ENCODE peak calls at places on chromosomes 3 and 15, in nine cellular contexts. O, M, Y, E, P, D, H, W and U are unnamed samples.

GRCh38 chr15:74798388-74799254 is 14.0 kb upstream of the LMAN1L start:
- DNase-seq in O (no peak), M (no peak), Y (no peak), E (no peak), P (no peak), D (no peak), H (no peak), W (peak), U (no peak)

GRCh38 chr15:32919749-32920414 is 202.1 kb downstream of the GREM1 start:
- DNase-seq in O (peak), M (no peak), Y (peak), E (no peak), P (no peak), D (peak), H (peak), W (no peak), U (peak)

GRCh38 chr3:82494977-82495489 is 733.6 kb upstream of the GBE1 start:
- DNase-seq in O (no peak), M (no peak), Y (no peak), E (no peak), P (no peak), D (no peak), H (no peak), W (no peak), U (no peak)

GRCh38 chr15:96342611-96343528 is 12.4 kb downstream of the NR2F2 start:
- DNase-seq in O (no peak), M (no peak), Y (peak), E (no peak), P (no peak), D (peak), H (peak), W (no peak), U (no peak)

GRCh38 chr3:37691213-37691830 is 170.4 kb upstream of the CTDSPL start:
- DNase-seq in O (no peak), M (no peak), Y (no peak), E (no peak), P (no peak), D (no peak), H (no peak), W (no peak), U (no peak)

GRCh38 chr3:102356506-102356905 is 78.3 kb upstream of the ZPLD1 start:
- DNase-seq in O (no peak), M (no peak), Y (no peak), E (no peak), P (no peak), D (no peak), H (no peak), W (no peak), U (no peak)

GRCh38 chr3:113166719-113167492 is 44.5 kb upstream of the BOC start:
- DNase-seq in O (peak), M (no peak), Y (peak), E (no peak), P (no peak), D (peak), H (peak), W (no peak), U (peak)

GRCh38 chr3:79651536-79652065 is 116.2 kb downstream of the ROBO1 start:
- DNase-seq in O (no peak), M (no peak), Y (peak), E (no peak), P (no peak), D (no peak), H (no peak), W (no peak), U (no peak)

GRCh38 chr15:64597469-64597806 is 137.1 kb downstream of the ZNF609 start:
- DNase-seq in O (no peak), M (no peak), Y (no peak), E (no peak), P (no peak), D (no peak), H (no peak), W (no peak), U (peak)

DNA sequence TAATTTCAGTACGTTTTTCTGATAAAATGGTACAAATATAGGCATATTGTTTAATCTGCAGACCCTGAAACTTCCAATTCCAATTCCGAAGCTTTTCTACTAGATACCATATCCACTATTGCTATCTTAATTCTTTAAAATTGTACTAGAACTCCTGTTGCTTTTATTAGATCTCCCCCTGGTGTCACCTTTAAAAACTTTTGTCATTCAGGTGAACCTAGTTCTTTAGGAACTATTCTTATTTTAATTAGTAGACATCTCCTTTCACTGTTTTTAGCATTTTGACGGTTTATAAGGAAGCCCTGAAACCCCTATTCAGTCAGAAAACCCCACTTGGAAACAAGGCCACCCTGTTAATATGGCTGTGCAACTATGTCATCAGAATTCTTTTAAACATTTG is 22.3 kb downstream of the C2CD4B start:
- DNase-seq in O (no peak), M (no peak), Y (no peak), E (no peak), P (no peak), D (no peak), H (no peak), W (no peak), U (no peak)
- TF ChIP-seq CTCF in O (no peak), M (peak), Y (peak), E (no peak), P (peak), D (no peak), H (peak), W (no peak), U (peak)

DNA sequence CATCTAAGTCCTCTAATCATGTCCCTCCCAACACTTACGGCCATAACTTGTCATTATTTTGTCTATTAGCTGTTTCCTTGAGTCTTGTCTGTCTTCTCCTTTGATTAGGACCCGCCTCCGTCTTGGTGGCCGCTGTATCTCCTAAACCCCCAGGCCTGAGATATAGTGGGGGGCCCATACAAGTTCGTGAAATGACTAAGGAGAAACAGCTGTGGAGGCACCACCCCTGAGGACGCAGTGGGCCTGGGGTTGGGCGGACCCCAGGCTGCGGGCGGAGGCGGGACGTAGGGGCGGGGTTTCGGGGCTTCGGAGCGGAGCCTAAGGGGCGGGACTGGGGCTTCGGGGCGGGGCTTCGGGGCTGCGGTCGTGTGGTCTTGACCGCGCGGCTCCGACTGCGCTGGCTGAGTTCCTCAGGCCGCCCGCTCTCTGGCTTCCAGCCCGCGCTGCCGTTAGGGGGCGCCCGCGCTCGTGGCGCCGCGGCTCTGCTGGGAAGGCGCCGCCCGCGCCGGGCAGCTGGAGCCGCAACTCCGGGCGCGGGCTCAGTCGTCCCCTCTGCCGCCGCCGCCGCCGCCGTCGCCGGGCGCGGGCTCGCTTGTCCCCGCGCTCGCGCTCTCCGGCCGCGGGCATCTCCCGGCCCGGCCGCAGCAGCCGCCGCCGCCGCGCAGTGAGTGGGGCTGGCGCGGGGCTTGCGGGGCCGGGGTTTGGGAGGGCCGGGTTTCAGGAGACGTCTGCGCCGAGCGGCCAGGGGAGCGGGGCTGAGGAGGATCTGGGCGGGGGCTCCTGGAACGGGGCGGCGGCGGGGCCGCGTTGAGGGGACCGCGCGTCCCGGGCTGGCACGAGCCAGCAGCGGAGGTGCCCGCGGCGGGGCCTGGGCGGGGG is at the start of gene KCTD6:
- DNase-seq in O (peak), M (peak), Y (peak), E (peak), P (peak), D (peak), H (peak), W (peak), U (peak)
- TF ChIP-seq CTCF in O (peak), M (peak), Y (peak), E (peak), P (peak), D (peak), H (no peak), W (peak), U (peak)

GRCh38 chr3:31157028-31157694 is 262.7 kb upstream of the GADL1 start:
- DNase-seq in O (no peak), M (no peak), Y (no peak), E (no peak), P (no peak), D (no peak), H (no peak), W (no peak), U (no peak)
- TF ChIP-seq CTCF in O (no peak), M (no peak), Y (no peak), E (no peak), P (peak), D (no peak), H (no peak), W (no peak), U (no peak)

DNA sequence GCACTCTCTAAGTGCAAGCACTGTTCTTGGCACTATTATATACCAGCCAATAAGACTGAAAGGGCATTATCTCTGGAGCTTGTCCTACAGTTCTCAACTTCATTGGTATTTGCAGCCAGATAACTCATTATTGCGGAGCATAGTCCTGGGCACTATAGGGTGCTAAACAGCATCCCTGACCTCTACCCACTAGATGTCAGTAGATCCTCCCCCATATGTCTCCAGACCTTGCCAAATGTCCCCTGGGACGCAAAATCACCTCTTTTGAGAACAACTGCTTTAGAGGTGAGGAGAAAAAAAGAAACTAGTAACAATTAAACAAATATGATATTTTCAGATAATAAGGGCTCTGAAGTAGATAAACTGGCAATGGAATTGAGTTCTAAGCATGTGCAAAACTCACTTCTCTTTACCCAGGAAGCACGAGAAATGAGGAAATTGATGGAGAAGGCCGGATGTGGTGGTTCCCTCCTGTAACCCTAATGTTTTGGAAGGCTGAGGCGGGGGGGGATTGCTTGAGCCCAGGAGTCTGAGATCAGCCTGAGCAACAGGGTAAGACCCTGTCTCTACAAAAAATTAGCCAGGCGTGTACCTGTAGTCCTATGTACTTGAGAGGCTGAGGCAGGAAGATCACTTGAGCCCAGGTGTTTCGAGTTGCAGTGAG is 61.4 kb downstream of the FRMD4B start:
- DNase-seq in O (no peak), M (no peak), Y (no peak), E (peak), P (no peak), D (no peak), H (no peak), W (no peak), U (no peak)
- TF ChIP-seq CTCF in O (peak), M (peak), Y (peak), E (peak), P (peak), D (no peak), H (peak), W (peak), U (peak)

DNA sequence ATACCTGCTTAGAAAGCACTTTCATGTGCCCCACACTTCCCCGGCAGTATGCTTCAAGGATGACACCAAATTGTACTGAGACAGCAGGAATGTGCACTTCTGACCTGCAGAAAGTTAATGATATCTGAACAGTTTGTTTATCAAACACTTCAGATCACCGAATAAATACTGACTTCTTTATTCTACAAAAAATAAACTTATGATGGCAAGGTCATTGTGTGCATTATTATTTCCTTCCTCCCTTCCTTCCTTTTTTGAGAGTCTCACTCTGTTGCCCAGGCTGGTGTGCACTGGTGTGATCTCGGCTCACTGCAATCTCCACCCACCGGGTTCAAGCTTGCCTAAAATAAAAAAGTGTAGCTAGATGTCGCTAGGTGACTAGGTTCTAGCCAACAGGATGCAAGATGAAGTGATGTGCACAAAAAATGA is 80.3 kb downstream of the FAIM start:
- DNase-seq in O (no peak), M (no peak), Y (no peak), E (no peak), P (no peak), D (no peak), H (no peak), W (no peak), U (no peak)
- TF ChIP-seq CTCF in O (no peak), M (no peak), Y (no peak), E (no peak), P (peak), D (no peak), H (no peak), W (no peak), U (no peak)

DNA sequence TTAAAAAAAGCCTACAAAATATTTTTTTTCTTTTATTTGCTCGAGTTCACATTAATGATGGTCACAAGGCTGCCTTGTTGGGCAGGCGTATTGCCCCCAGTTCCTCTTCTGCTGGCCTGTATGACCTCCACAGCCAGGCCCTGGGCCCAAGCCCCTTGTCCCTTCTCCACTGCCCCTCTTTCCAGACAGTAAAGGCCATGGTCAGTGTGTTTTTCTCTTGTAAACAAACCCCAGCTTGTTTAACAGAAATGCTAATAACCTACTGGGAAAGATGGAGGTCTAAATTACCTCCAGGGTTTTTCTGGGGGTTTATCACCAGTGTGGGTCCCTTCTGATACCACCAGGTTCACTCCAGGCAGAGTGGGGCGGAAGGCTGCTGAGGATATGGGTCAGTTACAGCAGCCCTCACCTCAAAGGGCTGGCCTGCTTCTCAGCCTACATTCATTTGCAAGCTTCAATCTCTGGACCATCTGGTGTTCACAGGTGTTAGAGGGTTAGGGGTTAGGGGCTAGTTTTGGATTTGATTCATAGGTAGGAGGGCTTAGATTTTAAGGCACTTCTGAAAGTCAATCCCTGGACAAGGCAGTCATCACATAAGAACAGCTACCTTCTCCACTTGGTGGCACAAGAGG is 2.0 kb upstream of the MANF start:
- DNase-seq in O (no peak), M (no peak), Y (no peak), E (no peak), P (no peak), D (no peak), H (no peak), W (no peak), U (no peak)
- TF ChIP-seq CTCF in O (no peak), M (no peak), Y (no peak), E (no peak), P (no peak), D (no peak), H (no peak), W (no peak), U (no peak)

GRCh38 chr3:187481426-187481825 is 113.2 kb downstream of the RTP4 start:
- DNase-seq in O (no peak), M (no peak), Y (no peak), E (no peak), P (no peak), D (no peak), H (no peak), W (no peak), U (no peak)
- TF ChIP-seq CTCF in O (no peak), M (no peak), Y (no peak), E (no peak), P (no peak), D (no peak), H (no peak), W (no peak), U (no peak)

GRCh38 chr15:27714675-27715074 is 384.4 kb downstream of the OCA2 start:
- DNase-seq in O (no peak), M (no peak), Y (no peak), E (no peak), P (no peak), D (no peak), H (no peak), W (no peak), U (no peak)
- TF ChIP-seq CTCF in O (no peak), M (no peak), Y (no peak), E (peak), P (no peak), D (no peak), H (no peak), W (no peak), U (no peak)